ENCODE peak calls at places on chromosomes 7 and 10, in six cellular contexts. P is Right ventricle myocardium inferior; N is DMS153; X is stimulated activated CD8-positive, alpha-beta memory T cell treated with anti-CD3 and anti-CD28 coated beads, Interleukin-12 subunit alpha, Interleukin-12 subunit beta, amount 100 ng/mL, for 1 hour; Q is glutamatergic neuron; L is breast epithelium. W is an unnamed sample.

GRCh38 chr10:68792115-68792514 is 35.2 kb upstream of the STOX1 start:
- DNase-seq in P (no peak), N (no peak), X (no peak), Q (no peak), L (no peak), W (no peak)

GRCh38 chr10:59524373-59524772 is 162.0 kb upstream of the FAM13C start:
- DNase-seq in P (no peak), N (no peak), X (no peak), Q (no peak), L (no peak), W (no peak)

GRCh38 chr10:68156373-68157185 is 47.3 kb downstream of the MYPN start:
- DNase-seq in P (no peak), N (peak; percentile 19), X (peak; percentile 45), Q (peak; percentile 62), L (peak; percentile 26), W (no peak)

GRCh38 chr10:114319406-114320248 is 80.6 kb downstream of the VWA2 start:
- DNase-seq in P (no peak), N (no peak), X (no peak), Q (no peak), L (no peak), W (no peak)

GRCh38 chr10:114508376-114508775 is 104.1 kb upstream of the AFAP1L2 start:
- DNase-seq in P (no peak), N (no peak), X (no peak), Q (no peak), L (no peak), W (no peak)

GRCh38 chr7:27641576-27642230 is 21.0 kb downstream of the HIBADH start:
- DNase-seq in P (no peak), N (no peak), X (no peak), Q (no peak), L (no peak), W (no peak)

GRCh38 chr10:85976267-85976793 is 390.3 kb downstream of the GRID1 start:
- DNase-seq in P (no peak), N (no peak), X (no peak), Q (no peak), L (no peak), W (no peak)

GRCh38 chr10:12801214-12802087 is 200.1 kb downstream of the CCDC3 start:
- DNase-seq in P (no peak), N (no peak), X (no peak), Q (no peak), L (no peak), W (no peak)

GRCh38 chr10:126459878-126460481 is 71.7 kb upstream of the ADAM12 start:
- DNase-seq in P (no peak), N (peak; percentile 73), X (no peak), Q (no peak), L (no peak), W (no peak)

GRCh38 chr7:36188266-36188665 is 35.2 kb downstream of the EEPD1 start:
- DNase-seq in P (no peak), N (no peak), X (no peak), Q (peak; percentile 75), L (no peak), W (no peak)

GRCh38 chr7:73304071-73304470 is 4.6 kb downstream of the NSUN5 start:
- DNase-seq in P (no peak), N (no peak), X (no peak), Q (no peak), L (no peak), W (no peak)

GRCh38 chr10:70032667-70033066 is 20.0 kb upstream of the MACROH2A2 start:
- DNase-seq in P (no peak), N (no peak), X (no peak), Q (no peak), L (no peak), W (no peak)

GRCh38 chr10:74875966-74876365 is 49.6 kb downstream of the KAT6B start:
- DNase-seq in P (no peak), N (peak; percentile 92), X (no peak), Q (no peak), L (no peak), W (no peak)

GRCh38 chr10:113534428-113534827 is 18.4 kb upstream of the HABP2 start:
- DNase-seq in P (no peak), N (no peak), X (no peak), Q (no peak), L (no peak), W (no peak)

GRCh38 chr7:84454174-84454959 is 259.8 kb upstream of the SEMA3A start:
- DNase-seq in P (no peak), N (no peak), X (no peak), Q (no peak), L (no peak), W (no peak)

GRCh38 chr7:4527988-4528641 is 154.0 kb upstream of the FOXK1 start:
- DNase-seq in P (no peak), N (no peak), X (no peak), Q (no peak), L (no peak), W (no peak)

GRCh38 chr10:87661861-87662785 is 2.4 kb downstream of the PAPSS2 start:
- DNase-seq in P (no peak), N (no peak), X (no peak), Q (no peak), L (no peak), W (no peak)

GRCh38 chr10:95552680-95553342 is 8.4 kb downstream of the SORBS1 start:
- DNase-seq in P (no peak), N (no peak), X (no peak), Q (no peak), L (no peak), W (no peak)

W was measured in right cardiac atrium.